ENCODE peak calls at places on chromosomes 12 and 14, in eight cellular contexts. One of them, this sample, is unnamed.

GRCh38 chr14:26286806-26287205 is 311.0 kb downstream of the NOVA1 start:
- DNase-seq in A549: no peak
- DNase-seq in spleen: no peak
- DNase-seq in right cardiac atrium: no peak
- DNase-seq in Karpas-422: no peak
- DNase-seq in H1: no peak
- DNase-seq in fibroblast of lung: no peak
- DNase-seq in coronary artery: no peak
- DNase-seq in this sample: no peak

GRCh38 chr12:105775351-105775750 is 363.4 kb downstream of the NUAK1 start:
- DNase-seq in A549: no peak
- DNase-seq in spleen: no peak
- DNase-seq in right cardiac atrium: no peak
- DNase-seq in Karpas-422: no peak
- DNase-seq in H1: no peak
- DNase-seq in fibroblast of lung: peak; percentile 69
- DNase-seq in coronary artery: no peak
- DNase-seq in this sample: no peak

GRCh38 chr12:117342682-117343081 is 18.7 kb downstream of the NOS1 start:
- DNase-seq in A549: no peak
- DNase-seq in spleen: no peak
- DNase-seq in right cardiac atrium: no peak
- DNase-seq in Karpas-422: no peak
- DNase-seq in H1: no peak
- DNase-seq in fibroblast of lung: no peak
- DNase-seq in coronary artery: no peak
- DNase-seq in this sample: no peak

GRCh38 chr12:25959069-25959961 is 833 bp downstream of the RASSF8 start:
- DNase-seq in A549: peak; percentile 21
- DNase-seq in spleen: peak; percentile 76
- DNase-seq in right cardiac atrium: peak; percentile 77
- DNase-seq in Karpas-422: no peak
- DNase-seq in H1: no peak
- DNase-seq in fibroblast of lung: peak; percentile 83
- DNase-seq in coronary artery: peak; percentile 77
- DNase-seq in this sample: peak; percentile 39

GRCh38 chr12:92141585-92142244 is 3.9 kb downstream of the BTG1 start:
- DNase-seq in A549: no peak
- DNase-seq in spleen: no peak
- DNase-seq in right cardiac atrium: no peak
- DNase-seq in Karpas-422: no peak
- DNase-seq in H1: no peak
- DNase-seq in fibroblast of lung: no peak
- DNase-seq in coronary artery: no peak
- DNase-seq in this sample: no peak

GRCh38 chr12:106773286-106773685 is 1.2 kb upstream of the RIC8B start:
- DNase-seq in A549: no peak
- DNase-seq in spleen: no peak
- DNase-seq in right cardiac atrium: no peak
- DNase-seq in Karpas-422: no peak
- DNase-seq in H1: no peak
- DNase-seq in fibroblast of lung: no peak
- DNase-seq in coronary artery: no peak
- DNase-seq in this sample: no peak

GRCh38 chr12:12986775-12987332 is 13.2 kb downstream of the HEBP1 start:
- DNase-seq in A549: no peak
- DNase-seq in spleen: no peak
- DNase-seq in right cardiac atrium: no peak
- DNase-seq in Karpas-422: peak; percentile 53
- DNase-seq in H1: no peak
- DNase-seq in fibroblast of lung: no peak
- DNase-seq in coronary artery: no peak
- DNase-seq in this sample: no peak

GRCh38 chr12:65611396-65611795 is 212.9 kb upstream of the HMGA2 start:
- DNase-seq in A549: no peak
- DNase-seq in spleen: no peak
- DNase-seq in right cardiac atrium: no peak
- DNase-seq in Karpas-422: no peak
- DNase-seq in H1: no peak
- DNase-seq in fibroblast of lung: no peak
- DNase-seq in coronary artery: no peak
- DNase-seq in this sample: no peak

GRCh38 chr12:49233842-49234526 is 30.9 kb upstream of the TUBA1C start:
- DNase-seq in A549: no peak
- DNase-seq in spleen: peak; percentile 94
- DNase-seq in right cardiac atrium: peak; percentile 82
- DNase-seq in Karpas-422: no peak
- DNase-seq in H1: no peak
- DNase-seq in fibroblast of lung: peak; percentile 94
- DNase-seq in coronary artery: no peak
- DNase-seq in this sample: no peak

GRCh38 chr12:10363922-10364838 is 25.7 kb downstream of the KLRK1 start:
- DNase-seq in A549: peak; percentile 28
- DNase-seq in spleen: peak; percentile 82
- DNase-seq in right cardiac atrium: peak; percentile 56
- DNase-seq in Karpas-422: peak; percentile 56
- DNase-seq in H1: no peak
- DNase-seq in fibroblast of lung: peak; percentile 50
- DNase-seq in coronary artery: no peak
- DNase-seq in this sample: no peak

GRCh38 chr12:12551115-12551514 is 11.5 kb downstream of the DUSP16 start:
- DNase-seq in A549: no peak
- DNase-seq in spleen: no peak
- DNase-seq in right cardiac atrium: no peak
- DNase-seq in Karpas-422: peak; percentile 57
- DNase-seq in H1: no peak
- DNase-seq in fibroblast of lung: no peak
- DNase-seq in coronary artery: no peak
- DNase-seq in this sample: no peak

GRCh38 chr12:107423531-107423930 is 262.1 kb upstream of the PWP1 start:
- DNase-seq in A549: no peak
- DNase-seq in spleen: no peak
- DNase-seq in right cardiac atrium: no peak
- DNase-seq in Karpas-422: no peak
- DNase-seq in H1: no peak
- DNase-seq in fibroblast of lung: no peak
- DNase-seq in coronary artery: no peak
- DNase-seq in this sample: no peak

GRCh38 chr14:24181251-24182077 is 7.2 kb downstream of the IPO4 start:
- DNase-seq in A549: no peak
- DNase-seq in spleen: peak; percentile 70
- DNase-seq in right cardiac atrium: peak; percentile 49
- DNase-seq in Karpas-422: no peak
- DNase-seq in H1: no peak
- DNase-seq in fibroblast of lung: no peak
- DNase-seq in coronary artery: peak; percentile 70
- DNase-seq in this sample: no peak

GRCh38 chr14:24774167-24774915 is 140.4 kb upstream of the GZMB start:
- DNase-seq in A549: no peak
- DNase-seq in spleen: no peak
- DNase-seq in right cardiac atrium: peak; percentile 23
- DNase-seq in Karpas-422: no peak
- DNase-seq in H1: no peak
- DNase-seq in fibroblast of lung: no peak
- DNase-seq in coronary artery: no peak
- DNase-seq in this sample: no peak

GRCh38 chr14:52902971-52903385 is 47.9 kb downstream of the FERMT2 start:
- DNase-seq in A549: no peak
- DNase-seq in spleen: no peak
- DNase-seq in right cardiac atrium: no peak
- DNase-seq in Karpas-422: no peak
- DNase-seq in H1: no peak
- DNase-seq in fibroblast of lung: peak; percentile 64
- DNase-seq in coronary artery: no peak
- DNase-seq in this sample: no peak

GRCh38 chr14:104291123-104292000 is 153.0 kb downstream of the KIF26A start:
- DNase-seq in A549: no peak
- DNase-seq in spleen: no peak
- DNase-seq in right cardiac atrium: peak; percentile 25
- DNase-seq in Karpas-422: no peak
- DNase-seq in H1: peak; percentile 27
- DNase-seq in fibroblast of lung: no peak
- DNase-seq in coronary artery: peak; percentile 67
- DNase-seq in this sample: no peak

GRCh38 chr12:9132008-9132535 is 16.4 kb upstream of the A2M start:
- DNase-seq in A549: no peak
- DNase-seq in spleen: no peak
- DNase-seq in right cardiac atrium: no peak
- DNase-seq in Karpas-422: no peak
- DNase-seq in H1: no peak
- DNase-seq in fibroblast of lung: no peak
- DNase-seq in coronary artery: no peak
- DNase-seq in this sample: no peak

DNA sequence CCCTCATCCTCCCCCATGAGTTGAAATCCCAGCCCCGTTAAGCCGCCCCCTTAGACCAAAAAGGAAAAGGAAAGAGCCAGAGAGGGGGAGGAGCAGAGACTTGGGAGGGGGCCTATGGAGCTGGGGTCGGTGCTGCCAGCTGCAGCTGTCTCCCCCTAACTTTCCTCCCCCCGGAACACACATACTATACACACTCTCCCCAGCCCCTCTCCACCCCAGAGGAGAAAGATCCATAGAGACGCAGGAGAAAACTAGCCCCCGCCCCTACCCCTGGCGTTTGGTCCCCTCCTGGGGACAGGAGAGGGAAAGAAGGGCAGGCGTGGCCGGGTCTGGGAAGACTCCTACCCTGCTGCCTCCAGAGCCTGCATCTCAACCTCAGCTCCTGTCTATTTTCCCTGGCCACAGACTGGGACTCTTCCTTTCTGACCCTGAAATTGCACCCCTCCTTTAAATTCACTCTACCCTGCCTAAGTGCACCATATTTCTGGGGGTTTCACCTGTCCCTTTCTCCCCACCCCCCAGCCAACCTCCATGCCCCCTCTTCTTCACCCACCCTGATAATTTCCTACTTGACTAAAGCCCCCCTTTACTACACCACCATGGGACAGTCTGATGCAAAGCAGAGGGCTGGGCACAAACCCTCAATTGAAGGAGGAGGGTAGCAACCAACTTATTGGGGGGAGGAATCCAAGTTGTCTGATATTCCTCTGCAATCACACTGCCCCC is 1.6 kb upstream of the HOXC9 start:
- DNase-seq in A549: no peak
- DNase-seq in spleen: no peak
- DNase-seq in right cardiac atrium: no peak
- DNase-seq in Karpas-422: no peak
- DNase-seq in H1: no peak
- DNase-seq in fibroblast of lung: no peak
- DNase-seq in coronary artery: no peak
- DNase-seq in this sample: no peak
- H3K27ac ChIP-seq in A549: no peak overlapping the region
- H3K27ac ChIP-seq in spleen: no peak overlapping the region
- H3K27ac ChIP-seq in right cardiac atrium: no peak overlapping the region
- H3K27ac ChIP-seq in Karpas-422: no peak overlapping the region
- H3K27ac ChIP-seq in H1: no peak overlapping the region
- H3K27ac ChIP-seq in fibroblast of lung: no peak overlapping the region
- H3K27ac ChIP-seq in coronary artery: no peak overlapping the region
- H3K27ac ChIP-seq in this sample: no peak overlapping the region

DNA sequence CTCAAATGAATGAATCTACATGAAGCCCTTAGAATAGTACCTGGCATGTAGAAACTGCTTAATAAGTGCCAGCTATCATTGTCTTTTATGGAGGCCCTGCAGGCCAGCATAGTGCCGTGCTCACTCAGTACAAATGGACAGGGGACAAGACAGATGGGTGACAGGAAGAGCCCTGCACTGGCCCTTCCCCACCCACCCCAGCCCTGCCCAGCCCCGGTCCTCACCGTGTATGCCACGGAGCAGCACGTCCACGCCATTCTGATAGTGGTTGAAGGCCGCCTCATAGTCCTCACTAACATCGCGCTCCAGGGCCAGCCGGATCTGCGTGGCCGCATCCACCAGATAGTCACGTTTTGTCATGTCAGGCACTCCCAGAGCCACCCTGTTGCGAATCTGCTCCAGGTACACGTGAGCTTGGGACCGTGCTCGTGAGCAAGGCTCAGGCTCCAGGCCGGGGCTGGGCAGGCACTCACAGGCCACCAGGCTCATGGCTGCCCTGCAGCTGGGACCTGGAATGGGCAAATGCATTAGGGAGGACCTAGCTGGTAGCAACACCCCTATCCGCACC is 1.9 kb downstream of the RPS6KL1 start:
- DNase-seq in A549: no peak
- DNase-seq in spleen: no peak
- DNase-seq in right cardiac atrium: no peak
- DNase-seq in Karpas-422: no peak
- DNase-seq in H1: no peak
- DNase-seq in fibroblast of lung: no peak
- DNase-seq in coronary artery: no peak
- DNase-seq in this sample: no peak
- H3K4me3 ChIP-seq in A549: no peak overlapping the region
- H3K4me3 ChIP-seq in spleen: no peak overlapping the region
- H3K4me3 ChIP-seq in right cardiac atrium: no peak overlapping the region
- H3K4me3 ChIP-seq in Karpas-422: no peak overlapping the region
- H3K4me3 ChIP-seq in H1: no peak overlapping the region
- H3K4me3 ChIP-seq in fibroblast of lung: no peak overlapping the region
- H3K4me3 ChIP-seq in coronary artery: no peak overlapping the region
- H3K4me3 ChIP-seq in this sample: no peak overlapping the region

DNA sequence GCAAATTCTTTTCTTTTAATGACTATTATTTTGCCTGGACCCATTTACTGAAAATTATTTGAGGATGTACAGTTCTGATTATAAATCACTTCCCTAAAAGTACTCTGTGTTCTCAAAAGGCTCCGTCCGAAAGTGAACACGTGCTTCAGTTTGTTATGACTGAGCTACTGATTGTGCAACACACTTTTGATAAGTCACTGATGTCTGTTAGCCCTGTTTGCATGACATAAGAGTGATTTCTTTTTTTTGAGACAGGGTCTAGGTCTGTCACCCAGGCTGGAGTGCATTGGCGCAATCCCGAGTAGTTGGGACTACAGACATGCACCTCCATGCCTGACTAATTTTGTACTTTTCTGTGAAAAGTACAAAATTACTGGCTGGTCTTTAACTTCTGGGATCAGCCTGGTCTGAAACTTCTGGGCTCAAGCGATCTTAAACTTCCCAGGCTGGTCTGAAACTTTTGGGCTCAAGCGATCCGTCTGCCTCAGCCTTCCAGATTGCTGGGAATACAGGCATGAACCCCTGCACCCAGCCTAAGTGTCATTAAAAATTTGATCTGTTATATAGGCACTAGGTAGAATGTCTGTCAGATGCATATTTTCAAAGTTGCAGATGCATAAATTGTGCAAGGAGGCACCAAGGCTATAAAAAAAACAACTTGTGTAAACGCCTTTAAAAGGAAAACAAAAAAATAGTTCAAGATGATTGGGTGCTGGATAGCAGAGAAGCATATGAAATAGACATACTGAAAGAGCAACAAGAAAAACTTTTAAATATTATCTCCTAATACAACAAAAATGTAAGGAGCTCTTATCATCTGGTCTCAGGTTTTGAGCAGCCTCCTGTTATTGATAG is 111.6 kb downstream of the SRGAP1 start:
- DNase-seq in A549: no peak
- DNase-seq in spleen: no peak
- DNase-seq in right cardiac atrium: peak; percentile 57
- DNase-seq in Karpas-422: no peak
- DNase-seq in H1: no peak
- DNase-seq in fibroblast of lung: no peak
- DNase-seq in coronary artery: no peak
- DNase-seq in this sample: no peak
- H3K27ac ChIP-seq in A549: no peak overlapping the region
- H3K27ac ChIP-seq in spleen: peak overlapping the region; percentile 44
- H3K27ac ChIP-seq in right cardiac atrium: peak overlapping the region; percentile 85
- H3K27ac ChIP-seq in Karpas-422: no peak overlapping the region
- H3K27ac ChIP-seq in H1: no peak overlapping the region
- H3K27ac ChIP-seq in fibroblast of lung: no peak overlapping the region
- H3K27ac ChIP-seq in coronary artery: peak overlapping the region; percentile 2
- H3K27ac ChIP-seq in this sample: peak overlapping the region; percentile 47

GRCh38 chr14:101835566-101835965 is 74.1 kb downstream of the PPP2R5C start:
- DNase-seq in A549: no peak
- DNase-seq in spleen: no peak
- DNase-seq in right cardiac atrium: peak; percentile 54
- DNase-seq in Karpas-422: no peak
- DNase-seq in H1: no peak
- DNase-seq in fibroblast of lung: no peak
- DNase-seq in coronary artery: no peak
- DNase-seq in this sample: no peak
- H3K4me3 ChIP-seq in A549: no peak overlapping the region
- H3K4me3 ChIP-seq in spleen: no peak overlapping the region
- H3K4me3 ChIP-seq in right cardiac atrium: no peak overlapping the region
- H3K4me3 ChIP-seq in Karpas-422: no peak overlapping the region
- H3K4me3 ChIP-seq in H1: no peak overlapping the region
- H3K4me3 ChIP-seq in fibroblast of lung: no peak overlapping the region
- H3K4me3 ChIP-seq in coronary artery: no peak overlapping the region
- H3K4me3 ChIP-seq in this sample: no peak overlapping the region